ENCODE peak calls at places on chromosome X, in six cellular contexts. J is psoas muscle, A is brain microvascular endothelial cell, H is left ventricle myocardium inferior, P is memory B cell, Q is kidney glomerular epithelial cell. O is an unnamed sample.

GRCh38 chrX:40945366-40945713 is 139.9 kb upstream of the USP9X start:
- DNase-seq in A (peak; percentile 59), P (no peak), Q (peak; percentile 49), H (no peak), J (no peak), O (no peak)

GRCh38 chrX:110992611-110993010 is 103.4 kb upstream of the PAK3 start:
- DNase-seq in J (no peak), Q (peak; percentile 4), P (no peak), H (no peak), A (peak; percentile 1), O (no peak)

GRCh38 chrX:114626323-114626722 is 42.4 kb downstream of the HTR2C start:
- DNase-seq in Q (no peak), H (no peak), P (no peak), A (no peak), J (no peak), O (no peak)

GRCh38 chrX:48665991-48666390 is 17.6 kb upstream of the WAS start:
- DNase-seq in A (peak; percentile 4), P (no peak), H (no peak), Q (no peak), J (no peak), O (no peak)

GRCh38 chrX:109826954-109827708 is 94.1 kb upstream of the ACSL4 start:
- DNase-seq in P (no peak), H (no peak), Q (peak; percentile 68), A (peak; percentile 41), J (no peak), O (no peak)

GRCh38 chrX:332916-333610 is 14.5 kb upstream of the GTPBP6 start:
- DNase-seq in P (no peak), Q (no peak), J (no peak), A (no peak), H (peak; percentile 10), O (peak; percentile 55)

GRCh38 chrX:103310592-103311400 is at the start of gene BEX2:
- DNase-seq in P (peak; percentile 68), A (peak; percentile 31), J (peak; percentile 42), Q (peak; percentile 34), H (peak; percentile 16), O (peak; percentile 61)

GRCh38 chrX:54695816-54696487 is 102.1 kb downstream of the ITIH6 start:
- DNase-seq in A (no peak), P (no peak), J (no peak), Q (no peak), H (no peak), O (no peak)

GRCh38 chrX:11143931-11144678 is 33.0 kb downstream of the HCCS start:
- DNase-seq in H (no peak), J (no peak), Q (peak; percentile 58), A (peak; percentile 76), P (peak; percentile 58), O (no peak)

GRCh38 chrX:128929281-128930057 is 593.8 kb downstream of the SMARCA1 start:
- DNase-seq in H (no peak), Q (no peak), P (no peak), A (no peak), J (no peak), O (no peak)

GRCh38 chrX:30304866-30305265 is 4.3 kb downstream of the NR0B1 start:
- DNase-seq in A (no peak), Q (no peak), J (no peak), H (no peak), P (no peak), O (no peak)

GRCh38 chrX:37320541-37321203 is 28.5 kb upstream of the PRRG1 start:
- DNase-seq in H (no peak), P (no peak), J (no peak), A (no peak), Q (no peak), O (no peak)

GRCh38 chrX:123876844-123877243 is 17.0 kb downstream of the XIAP start:
- DNase-seq in A (no peak), Q (no peak), J (no peak), H (no peak), P (no peak), O (no peak)

GRCh38 chrX:69506617-69507499 is 2.7 kb downstream of the NALF2 start:
- DNase-seq in A (no peak), P (no peak), Q (no peak), H (no peak), J (no peak), O (no peak)

GRCh38 chrX:148133099-148133725 is 152.1 kb downstream of the FMR1NB start:
- DNase-seq in A (no peak), J (no peak), Q (no peak), H (no peak), P (no peak), O (no peak)